ENCODE peak calls at places on chromosomes 6 and 20, in six cellular contexts. One of them, this sample, is unnamed.

GRCh38 chr6:167907837-167908681 is 81.3 kb downstream of the AFDN start:
- DNase-seq in iPS DF 6.9: no peak
- DNase-seq in neuronal stem cell: no peak
- DNase-seq in HFF-Myc: no peak
- DNase-seq in brain microvascular endothelial cell: peak; percentile 31
- DNase-seq in AG04450: no peak
- DNase-seq in this sample: no peak

GRCh38 chr20:49814057-49814675 is 1.5 kb downstream of the SLC9A8 start:
- DNase-seq in neuronal stem cell: no peak
- DNase-seq in AG04450: no peak
- DNase-seq in iPS DF 6.9: no peak
- DNase-seq in HFF-Myc: no peak
- DNase-seq in brain microvascular endothelial cell: no peak
- DNase-seq in this sample: no peak

GRCh38 chr20:53660078-53660909 is 66.7 kb upstream of the ZNF217 start:
- DNase-seq in iPS DF 6.9: no peak
- DNase-seq in neuronal stem cell: no peak
- DNase-seq in HFF-Myc: no peak
- DNase-seq in brain microvascular endothelial cell: no peak
- DNase-seq in AG04450: no peak
- DNase-seq in this sample: no peak

GRCh38 chr6:3571206-3571815 is 114.5 kb upstream of the SLC22A23 start:
- DNase-seq in AG04450: no peak
- DNase-seq in neuronal stem cell: no peak
- DNase-seq in HFF-Myc: no peak
- DNase-seq in brain microvascular endothelial cell: no peak
- DNase-seq in iPS DF 6.9: no peak
- DNase-seq in this sample: no peak

GRCh38 chr6:148261470-148261869 is 81.2 kb upstream of the SASH1 start:
- DNase-seq in HFF-Myc: no peak
- DNase-seq in neuronal stem cell: no peak
- DNase-seq in iPS DF 6.9: no peak
- DNase-seq in AG04450: no peak
- DNase-seq in brain microvascular endothelial cell: no peak
- DNase-seq in this sample: no peak

GRCh38 chr6:85574932-85575598 is 18.6 kb downstream of the SNX14 start:
- DNase-seq in iPS DF 6.9: no peak
- DNase-seq in brain microvascular endothelial cell: peak; percentile 81
- DNase-seq in neuronal stem cell: no peak
- DNase-seq in HFF-Myc: peak; percentile 73
- DNase-seq in AG04450: no peak
- DNase-seq in this sample: no peak

GRCh38 chr20:51560550-51561307 is 18.2 kb upstream of the NFATC2 start:
- DNase-seq in brain microvascular endothelial cell: no peak
- DNase-seq in HFF-Myc: no peak
- DNase-seq in AG04450: no peak
- DNase-seq in neuronal stem cell: no peak
- DNase-seq in iPS DF 6.9: no peak
- DNase-seq in this sample: no peak

GRCh38 chr20:62300319-62300718 is 2.5 kb upstream of the ADRM1 start:
- DNase-seq in iPS DF 6.9: no peak
- DNase-seq in AG04450: no peak
- DNase-seq in HFF-Myc: no peak
- DNase-seq in neuronal stem cell: no peak
- DNase-seq in brain microvascular endothelial cell: no peak
- DNase-seq in this sample: no peak

GRCh38 chr6:63997217-63997616 is 361.6 kb downstream of the PHF3 start:
- DNase-seq in HFF-Myc: no peak
- DNase-seq in AG04450: no peak
- DNase-seq in neuronal stem cell: no peak
- DNase-seq in iPS DF 6.9: no peak
- DNase-seq in brain microvascular endothelial cell: no peak
- DNase-seq in this sample: no peak

GRCh38 chr6:84500726-84501125 is 263.7 kb downstream of the TBX18 start:
- DNase-seq in HFF-Myc: no peak
- DNase-seq in AG04450: no peak
- DNase-seq in neuronal stem cell: no peak
- DNase-seq in iPS DF 6.9: no peak
- DNase-seq in brain microvascular endothelial cell: no peak
- DNase-seq in this sample: no peak

GRCh38 chr6:155050311-155050710 is 55.2 kb downstream of the TIAM2 start:
- DNase-seq in AG04450: no peak
- DNase-seq in HFF-Myc: no peak
- DNase-seq in neuronal stem cell: no peak
- DNase-seq in iPS DF 6.9: no peak
- DNase-seq in brain microvascular endothelial cell: peak; percentile 48
- DNase-seq in this sample: peak; percentile 43

GRCh38 chr20:49356676-49357075 is 78.8 kb upstream of the ZNFX1 start:
- DNase-seq in neuronal stem cell: no peak
- DNase-seq in brain microvascular endothelial cell: no peak
- DNase-seq in HFF-Myc: no peak
- DNase-seq in iPS DF 6.9: no peak
- DNase-seq in AG04450: no peak
- DNase-seq in this sample: no peak

GRCh38 chr6:79167931-79168694 is 66.4 kb downstream of the HMGN3 start:
- DNase-seq in brain microvascular endothelial cell: peak; percentile 20
- DNase-seq in AG04450: no peak
- DNase-seq in iPS DF 6.9: no peak
- DNase-seq in neuronal stem cell: no peak
- DNase-seq in HFF-Myc: no peak
- DNase-seq in this sample: no peak

GRCh38 chr6:158914923-158915322 is 85.1 kb downstream of the RSPH3 start:
- DNase-seq in iPS DF 6.9: no peak
- DNase-seq in HFF-Myc: no peak
- DNase-seq in brain microvascular endothelial cell: no peak
- DNase-seq in neuronal stem cell: no peak
- DNase-seq in AG04450: no peak
- DNase-seq in this sample: no peak

GRCh38 chr6:24547243-24547642 is 52.5 kb downstream of the ALDH5A1 start:
- DNase-seq in HFF-Myc: no peak
- DNase-seq in brain microvascular endothelial cell: no peak
- DNase-seq in iPS DF 6.9: no peak
- DNase-seq in neuronal stem cell: no peak
- DNase-seq in AG04450: no peak
- DNase-seq in this sample: no peak

GRCh38 chr6:166257911-166258318 is 50.3 kb downstream of the PRR18 start:
- DNase-seq in brain microvascular endothelial cell: no peak
- DNase-seq in HFF-Myc: no peak
- DNase-seq in AG04450: no peak
- DNase-seq in iPS DF 6.9: no peak
- DNase-seq in neuronal stem cell: no peak
- DNase-seq in this sample: no peak

GRCh38 chr6:34391711-34392496 is 565 bp downstream of the NUDT3 start:
- DNase-seq in HFF-Myc: no peak
- DNase-seq in neuronal stem cell: peak; percentile 62
- DNase-seq in AG04450: no peak
- DNase-seq in brain microvascular endothelial cell: peak; percentile 27
- DNase-seq in iPS DF 6.9: no peak
- DNase-seq in this sample: no peak

GRCh38 chr20:22680031-22680740 is 95.8 kb upstream of the FOXA2 start:
- DNase-seq in neuronal stem cell: no peak
- DNase-seq in iPS DF 6.9: no peak
- DNase-seq in brain microvascular endothelial cell: no peak
- DNase-seq in AG04450: no peak
- DNase-seq in HFF-Myc: no peak
- DNase-seq in this sample: no peak

GRCh38 chr6:132461958-132462357 is 51.0 kb downstream of the STX7 start:
- DNase-seq in iPS DF 6.9: no peak
- DNase-seq in HFF-Myc: no peak
- DNase-seq in brain microvascular endothelial cell: no peak
- DNase-seq in neuronal stem cell: no peak
- DNase-seq in AG04450: no peak
- DNase-seq in this sample: no peak

GRCh38 chr6:155829646-155830045 is 374.0 kb upstream of the NOX3 start:
- DNase-seq in neuronal stem cell: no peak
- DNase-seq in HFF-Myc: no peak
- DNase-seq in brain microvascular endothelial cell: no peak
- DNase-seq in AG04450: no peak
- DNase-seq in iPS DF 6.9: no peak
- DNase-seq in this sample: no peak

GRCh38 chr6:134074151-134074712 is 21.8 kb upstream of the SLC2A12 start:
- DNase-seq in neuronal stem cell: peak; percentile 85
- DNase-seq in iPS DF 6.9: peak; percentile 84
- DNase-seq in brain microvascular endothelial cell: no peak
- DNase-seq in AG04450: no peak
- DNase-seq in HFF-Myc: no peak
- DNase-seq in this sample: no peak

GRCh38 chr6:156869986-156870398 is 92.8 kb downstream of the ARID1B start:
- DNase-seq in brain microvascular endothelial cell: no peak
- DNase-seq in iPS DF 6.9: no peak
- DNase-seq in neuronal stem cell: no peak
- DNase-seq in HFF-Myc: no peak
- DNase-seq in AG04450: no peak
- DNase-seq in this sample: no peak

GRCh38 chr20:1816384-1817381 is 78.5 kb upstream of the SIRPA start:
- DNase-seq in iPS DF 6.9: no peak
- DNase-seq in brain microvascular endothelial cell: no peak
- DNase-seq in neuronal stem cell: no peak
- DNase-seq in AG04450: no peak
- DNase-seq in HFF-Myc: no peak
- DNase-seq in this sample: no peak

GRCh38 chr20:8492182-8492581 is 360.1 kb downstream of the PLCB1 start:
- DNase-seq in brain microvascular endothelial cell: no peak
- DNase-seq in neuronal stem cell: no peak
- DNase-seq in HFF-Myc: no peak
- DNase-seq in iPS DF 6.9: no peak
- DNase-seq in AG04450: no peak
- DNase-seq in this sample: no peak

GRCh38 chr20:44691424-44692423 is 23.4 kb upstream of the CCN5 start:
- DNase-seq in brain microvascular endothelial cell: no peak
- DNase-seq in HFF-Myc: no peak
- DNase-seq in AG04450: no peak
- DNase-seq in neuronal stem cell: no peak
- DNase-seq in iPS DF 6.9: no peak
- DNase-seq in this sample: no peak

GRCh38 chr6:99011151-99011550 is 63.4 kb upstream of the FBXL4 start:
- DNase-seq in AG04450: no peak
- DNase-seq in brain microvascular endothelial cell: no peak
- DNase-seq in HFF-Myc: no peak
- DNase-seq in neuronal stem cell: no peak
- DNase-seq in iPS DF 6.9: no peak
- DNase-seq in this sample: no peak

GRCh38 chr6:35601331-35602132 is 87.2 kb downstream of the FKBP5 start:
- DNase-seq in AG04450: peak; percentile 88
- DNase-seq in brain microvascular endothelial cell: peak; percentile 91
- DNase-seq in neuronal stem cell: no peak
- DNase-seq in iPS DF 6.9: no peak
- DNase-seq in HFF-Myc: peak; percentile 91
- DNase-seq in this sample: peak; percentile 79

GRCh38 chr20:46151936-46152335 is 33.8 kb downstream of the CD40 start:
- DNase-seq in neuronal stem cell: no peak
- DNase-seq in HFF-Myc: no peak
- DNase-seq in AG04450: no peak
- DNase-seq in iPS DF 6.9: no peak
- DNase-seq in brain microvascular endothelial cell: no peak
- DNase-seq in this sample: no peak

GRCh38 chr20:25203089-25203488 is 7.6 kb downstream of the ENTPD6 start:
- DNase-seq in AG04450: no peak
- DNase-seq in neuronal stem cell: no peak
- DNase-seq in HFF-Myc: no peak
- DNase-seq in iPS DF 6.9: no peak
- DNase-seq in brain microvascular endothelial cell: no peak
- DNase-seq in this sample: no peak

GRCh38 chr6:169034523-169035167 is 219.0 kb downstream of the THBS2 start:
- DNase-seq in iPS DF 6.9: no peak
- DNase-seq in neuronal stem cell: no peak
- DNase-seq in brain microvascular endothelial cell: no peak
- DNase-seq in AG04450: no peak
- DNase-seq in HFF-Myc: peak; percentile 95
- DNase-seq in this sample: no peak
- H3K4me3 ChIP-seq in iPS DF 6.9: no peak overlapping the region
- H3K4me3 ChIP-seq in neuronal stem cell: no peak overlapping the region
- H3K4me3 ChIP-seq in brain microvascular endothelial cell: no peak overlapping the region
- H3K4me3 ChIP-seq in AG04450: no peak overlapping the region
- H3K4me3 ChIP-seq in HFF-Myc: no peak overlapping the region
- H3K4me3 ChIP-seq in this sample: no peak overlapping the region

GRCh38 chr6:28811873-28812272 is 111.9 kb downstream of the TRIM27 start:
- DNase-seq in iPS DF 6.9: no peak
- DNase-seq in HFF-Myc: no peak
- DNase-seq in neuronal stem cell: no peak
- DNase-seq in AG04450: no peak
- DNase-seq in brain microvascular endothelial cell: no peak
- DNase-seq in this sample: no peak

GRCh38 chr6:28808383-28808782 is 115.4 kb downstream of the TRIM27 start:
- DNase-seq in AG04450: no peak
- DNase-seq in neuronal stem cell: no peak
- DNase-seq in HFF-Myc: no peak
- DNase-seq in iPS DF 6.9: no peak
- DNase-seq in brain microvascular endothelial cell: no peak
- DNase-seq in this sample: no peak

GRCh38 chr6:28809947-28810654 is 113.7 kb downstream of the TRIM27 start:
- DNase-seq in AG04450: no peak
- DNase-seq in HFF-Myc: no peak
- DNase-seq in neuronal stem cell: no peak
- DNase-seq in iPS DF 6.9: no peak
- DNase-seq in brain microvascular endothelial cell: no peak
- DNase-seq in this sample: no peak

GRCh38 chr6:28812778-28813569 is 110.8 kb downstream of the TRIM27 start:
- DNase-seq in brain microvascular endothelial cell: no peak
- DNase-seq in AG04450: no peak
- DNase-seq in neuronal stem cell: no peak
- DNase-seq in iPS DF 6.9: no peak
- DNase-seq in HFF-Myc: no peak
- DNase-seq in this sample: no peak

GRCh38 chr6:28810655-28811053 is 113.1 kb downstream of the TRIM27 start:
- DNase-seq in iPS DF 6.9: no peak
- DNase-seq in AG04450: no peak
- DNase-seq in neuronal stem cell: no peak
- DNase-seq in HFF-Myc: no peak
- DNase-seq in brain microvascular endothelial cell: no peak
- DNase-seq in this sample: no peak
- H3K4me3 ChIP-seq in iPS DF 6.9: no peak overlapping the region
- H3K4me3 ChIP-seq in AG04450: peak overlapping the region; percentile 13
- H3K4me3 ChIP-seq in neuronal stem cell: no peak overlapping the region
- H3K4me3 ChIP-seq in HFF-Myc: peak overlapping the region; percentile 32
- H3K4me3 ChIP-seq in brain microvascular endothelial cell: peak overlapping the region; percentile 46
- H3K4me3 ChIP-seq in this sample: peak overlapping the region; percentile 27

DNA sequence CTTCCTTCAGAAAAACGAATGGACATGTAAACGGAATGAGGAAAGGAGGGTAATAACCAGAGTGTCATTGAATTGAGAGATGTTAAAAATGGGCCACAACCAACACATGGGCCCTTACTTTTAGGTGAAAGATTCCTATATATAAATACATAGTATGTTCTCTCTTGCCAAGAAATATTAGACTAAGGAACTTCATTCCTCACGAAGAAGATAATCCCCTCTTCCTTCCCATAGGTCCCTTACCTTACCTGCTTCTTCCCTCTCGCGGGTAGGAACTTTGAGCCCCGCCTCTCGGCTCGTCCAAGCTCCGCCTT is 295 bp upstream of the TBC1D22B start:
- DNase-seq in neuronal stem cell: no peak
- DNase-seq in iPS DF 6.9: no peak
- DNase-seq in brain microvascular endothelial cell: no peak
- DNase-seq in AG04450: no peak
- DNase-seq in HFF-Myc: no peak
- DNase-seq in this sample: no peak
- H3K4me3 ChIP-seq in neuronal stem cell: peak overlapping the region; percentile 70
- H3K4me3 ChIP-seq in iPS DF 6.9: peak overlapping the region; percentile 4
- H3K4me3 ChIP-seq in brain microvascular endothelial cell: peak overlapping the region; percentile 96
- H3K4me3 ChIP-seq in AG04450: peak overlapping the region; percentile 90
- H3K4me3 ChIP-seq in HFF-Myc: peak overlapping the region; percentile 99
- H3K4me3 ChIP-seq in this sample: peak overlapping the region; percentile 98

GRCh38 chr20:2838847-2839671 is 1.4 kb downstream of the PCED1A start:
- DNase-seq in brain microvascular endothelial cell: no peak
- DNase-seq in neuronal stem cell: no peak
- DNase-seq in AG04450: no peak
- DNase-seq in HFF-Myc: no peak
- DNase-seq in iPS DF 6.9: no peak
- DNase-seq in this sample: no peak
- H3K4me3 ChIP-seq in brain microvascular endothelial cell: no peak overlapping the region
- H3K4me3 ChIP-seq in neuronal stem cell: no peak overlapping the region
- H3K4me3 ChIP-seq in AG04450: no peak overlapping the region
- H3K4me3 ChIP-seq in HFF-Myc: no peak overlapping the region
- H3K4me3 ChIP-seq in iPS DF 6.9: no peak overlapping the region
- H3K4me3 ChIP-seq in this sample: no peak overlapping the region

This sample was measured in astrocyte of the cerebellum.